ENCODE peak calls at places on chromosomes 7 and 10, in four cellular contexts. J is activated CD4-positive, alpha-beta memory T cell treated with anti-CD3 and anti-CD28 coated beads, Interleukin-2, amount 10 ng/mL, durations not matched to agents 7 days and 5 days; V is activated CD8-positive, alpha-beta memory T cell treated with anti-CD3 and anti-CD28 coated beads, Interleukin-2, amount 50 U/mL, for 48 hours; N is AG10803. O is an unnamed sample.

GRCh38 chr7:69826283-69826682 is 228.0 kb downstream of the AUTS2 start:
- DNase-seq in J (no peak), V (no peak), N (no peak), O (no peak)

GRCh38 chr10:102610499-102610898 is 33.8 kb upstream of the TRIM8 start:
- DNase-seq in J (no peak), V (no peak), N (no peak), O (no peak)

GRCh38 chr7:151851160-151851751 is 25.7 kb downstream of the PRKAG2 start:
- DNase-seq in J (peak), V (peak), N (no peak), O (no peak)

GRCh38 chr7:44307905-44308740 is 17.3 kb downstream of the CAMK2B start:
- DNase-seq in J (peak), V (peak), N (no peak), O (no peak)

GRCh38 chr7:72760602-72761001 is 67.4 kb downstream of the TYW1B start:
- DNase-seq in J (no peak), V (no peak), N (no peak), O (no peak)

GRCh38 chr7:41928781-41929180 is 225.9 kb upstream of the INHBA start:
- DNase-seq in J (no peak), V (no peak), N (peak), O (no peak)

GRCh38 chr10:43084812-43085211 is 7.9 kb downstream of the RET start:
- DNase-seq in J (no peak), V (no peak), N (no peak), O (no peak)

GRCh38 chr7:3408814-3409595 is 108.0 kb downstream of the SDK1 start:
- DNase-seq in J (no peak), V (no peak), N (no peak), O (no peak)

GRCh38 chr7:31782411-31782991 is 95.5 kb downstream of the PPP1R17 start:
- DNase-seq in J (no peak), V (no peak), N (peak), O (peak)

GRCh38 chr7:42843209-42843800 is 68.6 kb downstream of the C7orf25 start:
- DNase-seq in J (no peak), V (no peak), N (peak), O (peak)